ENCODE peak calls at places on chromosome 17, in nine cellular contexts. R, G, M, E, C, L, Z, B and X are unnamed samples.
A peak's percentile ranks its signal among the peaks of the same experiment; 100 is the strongest.

GRCh38 chr17:29170682-29171081 is 9.5 kb downstream of the MYO18A start:
- DNase-seq in L (no peak), G (no peak), R (no peak), Z (no peak), B (no peak), E (no peak), M (no peak), C (no peak), X (no peak)

GRCh38 chr17:77772461-77772897 is 186.0 kb upstream of the TNRC6C start:
- DNase-seq in E (peak; percentile 78), R (no peak), B (peak; percentile 42), G (peak; percentile 89), Z (peak; percentile 59), C (peak; percentile 89), M (peak; percentile 30), L (peak; percentile 73), X (no peak)

GRCh38 chr17:39730095-39730921 is at the start of gene MIEN1:
- DNase-seq in R (peak; percentile 87), B (peak; percentile 93), L (peak; percentile 95), E (peak; percentile 99), C (peak; percentile 95), G (peak; percentile 95), M (peak; percentile 91), Z (peak; percentile 87), X (peak; percentile 97)

GRCh38 chr17:46099865-46100264 is 93.4 kb downstream of the KANSL1 start:
- DNase-seq in Z (no peak), C (no peak), L (no peak), G (no peak), M (no peak), B (no peak), R (no peak), E (no peak), X (no peak)

GRCh38 chr17:58338907-58339774 is 10.5 kb upstream of the TSPOAP1 start:
- DNase-seq in B (no peak), G (peak; percentile 47), Z (peak; percentile 63), L (peak; percentile 90), M (no peak), E (peak; percentile 71), C (peak; percentile 26), R (peak; percentile 56), X (no peak)

GRCh38 chr17:76270127-76270592 is 5.0 kb downstream of the UBALD2 start:
- DNase-seq in M (no peak), G (no peak), C (no peak), E (no peak), L (peak; percentile 48), B (no peak), R (no peak), Z (no peak), X (no peak)

GRCh38 chr17:71494045-71494444 is 626.8 kb upstream of the SOX9 start:
- DNase-seq in C (no peak), B (no peak), R (peak; percentile 19), L (no peak), M (no peak), G (peak; percentile 76), E (peak; percentile 46), Z (no peak), X (no peak)

GRCh38 chr17:63698381-63698885 is 1.5 kb downstream of the LIMD2 start:
- DNase-seq in Z (no peak), B (peak; percentile 41), C (no peak), L (peak; percentile 59), E (no peak), M (no peak), R (no peak), G (no peak), X (no peak)

GRCh38 chr17:59331929-59332889 is 754 bp downstream of the YPEL2 start:
- DNase-seq in L (peak; percentile 40), G (peak; percentile 52), Z (peak; percentile 48), B (peak; percentile 15), R (peak; percentile 31), M (no peak), E (peak; percentile 68), C (peak; percentile 58), X (no peak)